ENCODE peak calls at places on chromosomes 4 and X, in six cellular contexts. One of them, this sample, is unnamed.

GRCh38 chrX:108537005-108537404 is 97.4 kb downstream of the COL4A5 start:
- DNase-seq in NCI-H2107: peak; percentile 1
- DNase-seq in small intestine: peak; percentile 19
- DNase-seq in MCF 10A: peak; percentile 56
- DNase-seq in HT1080: peak; percentile 14
- DNase-seq in COR-L47: peak; percentile 15
- DNase-seq in this sample: peak; percentile 21

GRCh38 chr4:11769425-11769824 is 340.7 kb upstream of the HS3ST1 start:
- DNase-seq in small intestine: peak; percentile 38
- DNase-seq in NCI-H2107: no peak
- DNase-seq in MCF 10A: peak; percentile 24
- DNase-seq in COR-L47: no peak
- DNase-seq in HT1080: peak; percentile 34
- DNase-seq in this sample: no peak

GRCh38 chr4:173240696-173241095 is 72.1 kb downstream of the GALNT7 start:
- DNase-seq in HT1080: no peak
- DNase-seq in small intestine: no peak
- DNase-seq in MCF 10A: no peak
- DNase-seq in NCI-H2107: no peak
- DNase-seq in COR-L47: no peak
- DNase-seq in this sample: no peak

GRCh38 chr4:98092833-98093439 is 50.3 kb downstream of the STPG2 start:
- DNase-seq in HT1080: peak; percentile 11
- DNase-seq in small intestine: peak; percentile 24
- DNase-seq in MCF 10A: peak; percentile 46
- DNase-seq in NCI-H2107: no peak
- DNase-seq in COR-L47: peak; percentile 19
- DNase-seq in this sample: no peak

GRCh38 chr4:16117164-16117563 is 33.3 kb upstream of the PROM1 start:
- DNase-seq in small intestine: no peak
- DNase-seq in MCF 10A: no peak
- DNase-seq in COR-L47: no peak
- DNase-seq in HT1080: no peak
- DNase-seq in NCI-H2107: no peak
- DNase-seq in this sample: no peak

GRCh38 chr4:96097040-96097607 is 257.2 kb downstream of the PDHA2 start:
- DNase-seq in COR-L47: no peak
- DNase-seq in MCF 10A: peak; percentile 27
- DNase-seq in small intestine: no peak
- DNase-seq in HT1080: no peak
- DNase-seq in NCI-H2107: no peak
- DNase-seq in this sample: no peak

GRCh38 chr4:177810210-177810609 is 368.0 kb upstream of the AGA start:
- DNase-seq in NCI-H2107: no peak
- DNase-seq in MCF 10A: no peak
- DNase-seq in COR-L47: no peak
- DNase-seq in small intestine: peak; percentile 3
- DNase-seq in HT1080: no peak
- DNase-seq in this sample: no peak

GRCh38 chr4:577499-578450 is 1.7 kb upstream of the TMEM271 start:
- DNase-seq in MCF 10A: peak; percentile 68
- DNase-seq in small intestine: peak; percentile 18
- DNase-seq in HT1080: no peak
- DNase-seq in COR-L47: peak; percentile 55
- DNase-seq in NCI-H2107: no peak
- DNase-seq in this sample: peak; percentile 70

GRCh38 chrX:111823703-111824102 is 52.3 kb upstream of the TRPC5OS start:
- DNase-seq in NCI-H2107: no peak
- DNase-seq in COR-L47: no peak
- DNase-seq in small intestine: no peak
- DNase-seq in MCF 10A: no peak
- DNase-seq in HT1080: no peak
- DNase-seq in this sample: no peak

GRCh38 chrX:53637479-53637878 is 49.0 kb downstream of the HUWE1 start:
- DNase-seq in NCI-H2107: no peak
- DNase-seq in MCF 10A: no peak
- DNase-seq in HT1080: no peak
- DNase-seq in small intestine: no peak
- DNase-seq in COR-L47: no peak
- DNase-seq in this sample: no peak

GRCh38 chr4:113908829-113909228 is 70.6 kb downstream of the ARSJ start:
- DNase-seq in NCI-H2107: no peak
- DNase-seq in COR-L47: no peak
- DNase-seq in MCF 10A: no peak
- DNase-seq in HT1080: no peak
- DNase-seq in small intestine: no peak
- DNase-seq in this sample: no peak

GRCh38 chr4:111806331-111806730 is 338.9 kb upstream of the FAM241A start:
- DNase-seq in COR-L47: no peak
- DNase-seq in HT1080: peak; percentile 7
- DNase-seq in MCF 10A: peak; percentile 38
- DNase-seq in small intestine: peak; percentile 16
- DNase-seq in NCI-H2107: no peak
- DNase-seq in this sample: peak; percentile 21

This sample was measured in H4.